ENCODE peak calls at places on chromosomes 11 and 22, in seven cellular contexts. G, Z, T, I, O, C and F are unnamed samples.

GRCh38 chr11:62005231-62005661 is 37.8 kb upstream of the FTH1 start:
- DNase-seq in C (no peak), G (no peak), O (no peak), I (no peak), Z (no peak), T (no peak), F (no peak)

GRCh38 chr11:71198823-71199165 is 53.6 kb downstream of the SHANK2 start:
- DNase-seq in I (no peak), O (no peak), C (no peak), Z (no peak), G (no peak), T (no peak), F (no peak)

GRCh38 chr11:70333206-70333605 is 62.7 kb downstream of the PPFIA1 start:
- DNase-seq in C (no peak), O (no peak), Z (no peak), T (no peak), G (no peak), I (no peak), F (no peak)

GRCh38 chr11:33617672-33618362 is 82.8 kb downstream of the C11orf91 start:
- DNase-seq in O (no peak), Z (no peak), C (no peak), G (no peak), I (no peak), T (no peak), F (no peak)

GRCh38 chr11:74449369-74449931 is 17.9 kb downstream of the KCNE3 start:
- DNase-seq in I (peak), T (peak), C (peak), G (peak), Z (peak), O (peak), F (peak)

GRCh38 chr11:117166491-117166890 is 12.1 kb upstream of the SIDT2 start:
- DNase-seq in G (no peak), C (no peak), O (no peak), I (no peak), T (no peak), Z (no peak), F (no peak)

GRCh38 chr11:62295504-62295903 is 3.4 kb downstream of the SCGB1D4 start:
- DNase-seq in G (peak), T (no peak), C (no peak), O (no peak), I (no peak), Z (peak), F (no peak)

GRCh38 chr11:111301004-111301839 is 2.9 kb downstream of the POU2AF3 start:
- DNase-seq in Z (no peak), O (peak), G (no peak), T (no peak), I (no peak), C (peak), F (no peak)

GRCh38 chr22:43999378-43999777 is 24.7 kb upstream of the PARVB start:
- DNase-seq in G (no peak), I (no peak), T (no peak), O (no peak), C (no peak), Z (no peak), F (no peak)

GRCh38 chr11:34558673-34559072 is 45.1 kb upstream of the ELF5 start:
- DNase-seq in O (no peak), Z (no peak), C (no peak), I (no peak), T (no peak), G (no peak), F (no peak)

GRCh38 chr11:113596658-113597057 is 109.5 kb downstream of the TMPRSS5 start:
- DNase-seq in G (no peak), C (no peak), I (no peak), Z (no peak), T (no peak), O (no peak), F (no peak)

GRCh38 chr11:8803973-8804372 is 107.0 kb upstream of the AKIP1 start:
- DNase-seq in I (no peak), Z (no peak), C (no peak), O (no peak), G (no peak), T (no peak), F (no peak)

GRCh38 chr11:36738292-36738861 is 140.3 kb upstream of the RAG2 start:
- DNase-seq in O (no peak), T (no peak), G (no peak), C (no peak), I (no peak), Z (no peak), F (no peak)

GRCh38 chr22:39462443-39463147 is 5.8 kb downstream of the MGAT3 start:
- DNase-seq in I (no peak), Z (no peak), T (no peak), O (no peak), C (no peak), G (peak), F (no peak)

GRCh38 chr11:17179972-17180371 is 27.8 kb downstream of the PIK3C2A start:
- DNase-seq in C (no peak), G (no peak), Z (no peak), I (no peak), T (no peak), O (no peak), F (no peak)